ENCODE peak calls at places on chromosomes 3 and 15, in ten cellular contexts. R is CD8-positive, alpha-beta memory T cell; P is neuronal stem cell; A is trophoblast cell; H is adrenal gland; L is Karpas-422; D is astrocyte; M is uterus; N is breast epithelium; U is SJSA1. F is an unnamed sample.
A peak's percentile ranks its signal among the peaks of the same experiment; 100 is the strongest.

GRCh38 chr3:102248981-102249705 is 185.7 kb upstream of the ZPLD1 start:
- DNase-seq in R (no peak), P (no peak), A (no peak), H (no peak), L (no peak), D (no peak), M (no peak), N (no peak), U (no peak), F (peak; percentile 11)

GRCh38 chr3:64157150-64158035 is 67.9 kb downstream of the PRICKLE2 start:
- DNase-seq in R (no peak), P (no peak), A (peak; percentile 76), H (no peak), L (no peak), D (no peak), M (no peak), N (peak; percentile 35), U (no peak), F (no peak)

GRCh38 chr3:61627768-61628185 is 66.4 kb downstream of the PTPRG start:
- DNase-seq in R (no peak), P (no peak), A (peak; percentile 16), H (peak; percentile 35), L (no peak), D (peak; percentile 88), M (no peak), N (no peak), U (peak; percentile 78), F (peak; percentile 70)

GRCh38 chr3:179263134-179263533 is 12.2 kb upstream of the KCNMB3 start:
- DNase-seq in R (no peak), P (no peak), A (no peak), H (no peak), L (no peak), D (no peak), M (no peak), N (no peak), U (no peak), F (no peak)

GRCh38 chr3:146709969-146710368 is 104.8 kb upstream of the PLSCR5 start:
- DNase-seq in R (no peak), P (no peak), A (no peak), H (no peak), L (no peak), D (no peak), M (no peak), N (no peak), U (no peak), F (no peak)

GRCh38 chr3:34864011-34864410 is 775.3 kb upstream of the ARPP21 start:
- DNase-seq in R (no peak), P (no peak), A (no peak), H (no peak), L (peak; percentile 51), D (peak; percentile 70), M (no peak), N (no peak), U (no peak), F (no peak)

GRCh38 chr3:107740992-107741896 is 218.5 kb downstream of the BBX start:
- DNase-seq in R (peak; percentile 13), P (no peak), A (peak; percentile 44), H (no peak), L (peak; percentile 81), D (no peak), M (no peak), N (no peak), U (peak; percentile 8), F (no peak)

GRCh38 chr3:129418041-129418973 is 10.1 kb downstream of the EFCAB12 start:
- DNase-seq in R (no peak), P (no peak), A (no peak), H (no peak), L (no peak), D (no peak), M (no peak), N (no peak), U (no peak), F (no peak)

GRCh38 chr15:42921049-42921731 is 612 bp upstream of the TTBK2 start:
- DNase-seq in R (peak; percentile 40), P (peak; percentile 12), A (peak; percentile 67), H (peak; percentile 36), L (peak; percentile 61), D (peak; percentile 12), M (peak; percentile 42), N (peak; percentile 26), U (no peak), F (no peak)

GRCh38 chr3:150469031-150469930 is 61.2 kb downstream of the TSC22D2 start:
- DNase-seq in R (no peak), P (no peak), A (peak; percentile 95), H (peak; percentile 71), L (no peak), D (peak; percentile 98), M (peak; percentile 85), N (peak; percentile 69), U (peak; percentile 83), F (peak; percentile 90)

GRCh38 chr3:57434041-57434440 is 110.1 kb downstream of the DNAH12 start:
- DNase-seq in R (no peak), P (no peak), A (peak; percentile 70), H (no peak), L (peak; percentile 58), D (peak; percentile 15), M (no peak), N (no peak), U (no peak), F (no peak)

GRCh38 chr3:139695007-139695406 is 17.2 kb upstream of the NMNAT3 start:
- DNase-seq in R (no peak), P (no peak), A (no peak), H (no peak), L (no peak), D (no peak), M (no peak), N (no peak), U (no peak), F (peak; percentile 27)

GRCh38 chr15:88477126-88477525 is 9.6 kb downstream of the MRPS11 start:
- DNase-seq in R (no peak), P (no peak), A (no peak), H (no peak), L (no peak), D (no peak), M (no peak), N (no peak), U (no peak), F (no peak)

GRCh38 chr3:46617941-46618340 is 5.6 kb downstream of the FAM240A start:
- DNase-seq in R (no peak), P (no peak), A (no peak), H (no peak), L (no peak), D (no peak), M (no peak), N (no peak), U (no peak), F (no peak)
- H3K9me3 ChIP-seq in R (no peaks in the 10 kb centered on the region), P (no peaks in the 10 kb centered on the region), A (no peaks in the 10 kb centered on the region), H (no peaks in the 10 kb centered on the region), L (no peaks in the 10 kb centered on the region), D (no peaks in the 10 kb centered on the region), M (no peaks in the 10 kb centered on the region), N (no peaks in the 10 kb centered on the region), U (no peaks in the 10 kb centered on the region), F (no peaks in the 10 kb centered on the region)

GRCh38 chr3:70974752-70975151 is 608.8 kb downstream of the FOXP1 start:
- DNase-seq in R (no peak), P (no peak), A (peak; percentile 21), H (no peak), L (no peak), D (no peak), M (no peak), N (no peak), U (no peak), F (no peak)
- H3K4me3 ChIP-seq in R (no peak overlapping the region), P (no peak overlapping the region), A (no peak overlapping the region), H (no peak overlapping the region), L (no peak overlapping the region), D (no peak overlapping the region), M (no peak overlapping the region), N (no peak overlapping the region), U (no peak overlapping the region), F (no peak overlapping the region)

DNA sequence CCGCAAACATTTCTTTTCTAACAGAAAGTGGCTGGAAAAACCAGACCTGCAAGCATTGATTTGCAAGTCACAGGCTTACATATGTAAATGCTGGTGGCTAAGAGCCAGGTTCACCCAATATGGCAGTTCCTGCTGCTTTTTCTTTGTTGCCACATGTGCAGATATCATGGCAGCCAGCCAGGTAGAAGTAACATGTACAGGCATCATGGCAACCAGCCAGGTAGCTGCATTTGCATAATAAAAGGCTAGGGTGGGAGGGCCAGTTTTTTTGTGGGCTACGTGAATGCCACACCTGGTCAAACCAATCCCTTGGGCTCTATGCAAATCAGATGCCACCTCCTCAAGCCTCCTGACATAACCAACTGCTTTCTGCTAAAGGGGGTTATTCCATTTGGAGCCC is 2.8 kb upstream of the SMCO1 start:
- DNase-seq in R (no peak), P (no peak), A (no peak), H (no peak), L (peak; percentile 97), D (no peak), M (no peak), N (no peak), U (no peak), F (no peak)
- H3K9me3 ChIP-seq in R (peaks cover 25% of the 10 kb centered on the region), P (peaks cover 22% of the 10 kb centered on the region), A (peaks cover 20% of the 10 kb centered on the region), H (no peaks in the 10 kb centered on the region), L (peaks cover 15% of the 10 kb centered on the region), D (peaks cover 27% of the 10 kb centered on the region), M (peaks cover 23% of the 10 kb centered on the region), N (peaks cover 57% of the 10 kb centered on the region), U (peaks cover 4% of the 10 kb centered on the region), F (peaks cover 25% of the 10 kb centered on the region)

GRCh38 chr3:138578141-138578540 is 15.9 kb downstream of the CEP70 start:
- DNase-seq in R (no peak), P (no peak), A (no peak), H (no peak), L (peak; percentile 79), D (no peak), M (no peak), N (no peak), U (no peak), F (no peak)
- H3K4me3 ChIP-seq in R (peak overlapping the region; percentile 23), P (no peak overlapping the region), A (no peak overlapping the region), H (no peak overlapping the region), L (no peak overlapping the region), D (no peak overlapping the region), M (no peak overlapping the region), N (no peak overlapping the region), U (no peak overlapping the region), F (no peak overlapping the region)

GRCh38 chr15:92840149-92840548 is 60.0 kb upstream of the CHD2 start:
- DNase-seq in R (no peak), P (no peak), A (peak; percentile 95), H (no peak), L (no peak), D (no peak), M (no peak), N (peak; percentile 65), U (no peak), F (no peak)
- H3K9me3 ChIP-seq in R (no peaks in the 10 kb centered on the region), P (no peaks in the 10 kb centered on the region), A (no peaks in the 10 kb centered on the region), H (no peaks in the 10 kb centered on the region), L (no peaks in the 10 kb centered on the region), D (no peaks in the 10 kb centered on the region), M (no peaks in the 10 kb centered on the region), N (no peaks in the 10 kb centered on the region), U (no peaks in the 10 kb centered on the region), F (no peaks in the 10 kb centered on the region)

GRCh38 chr15:90004252-90004651 is 3.1 kb downstream of the ZNF710 start:
- DNase-seq in R (no peak), P (no peak), A (peak; percentile 87), H (no peak), L (no peak), D (no peak), M (no peak), N (no peak), U (no peak), F (no peak)
- H3K4me3 ChIP-seq in R (no peak overlapping the region), P (no peak overlapping the region), A (no peak overlapping the region), H (no peak overlapping the region), L (peak overlapping the region; percentile 82), D (peak overlapping the region; percentile 15), M (no peak overlapping the region), N (no peak overlapping the region), U (no peak overlapping the region), F (no peak overlapping the region)

F was measured in MG63.